ENCODE peak calls at places on chromosomes 1 and 21, in five cellular contexts. J is IMR-90; C is PC-3; N is naive thymus-derived CD4-positive, alpha-beta T cell; T is upper lobe of right lung. G is an unnamed sample. For H3K4me1, the result is how much of the 10 kb centered on the place peaks cover.

GRCh38 chr21:33945652-33946270 is 30.2 kb upstream of the ATP5PO start:
- DNase-seq in C (no peak), J (no peak), T (no peak), N (no peak), G (no peak)

GRCh38 chr1:83516369-83516768 is 482.6 kb downstream of the TTLL7 start:
- DNase-seq in N (no peak), J (no peak), C (no peak), T (no peak), G (no peak)

GRCh38 chr1:214466759-214467585 is 84.4 kb downstream of the PTPN14 start:
- DNase-seq in T (no peak), N (no peak), J (no peak), C (peak), G (no peak)

GRCh38 chr1:211928222-211928856 is 97.8 kb upstream of the LPGAT1 start:
- DNase-seq in T (peak), N (no peak), J (no peak), C (peak), G (no peak)

GRCh38 chr1:209657140-209657879 is 5.1 kb upstream of the LAMB3 start:
- DNase-seq in T (no peak), C (peak), N (no peak), J (no peak), G (no peak)

GRCh38 chr1:59016390-59016789 is 232.5 kb upstream of the JUN start:
- DNase-seq in J (no peak), T (no peak), N (no peak), C (no peak), G (no peak)

GRCh38 chr1:219771039-219771438 is 157.3 kb downstream of the SLC30A10 start:
- DNase-seq in T (no peak), C (peak), J (peak), N (no peak), G (no peak)

GRCh38 chr1:16017461-16018303 is at the start of gene HSPB7:
- DNase-seq in N (no peak), C (no peak), T (peak), J (peak), G (no peak)

GRCh38 chr1:6365047-6365446 is 28.5 kb downstream of the ACOT7 start:
- DNase-seq in T (no peak), C (peak), J (no peak), N (no peak), G (peak)

GRCh38 chr1:184389446-184389845 is 2.6 kb downstream of the C1orf21 start:
- DNase-seq in C (no peak), J (peak), T (no peak), N (no peak), G (no peak)

GRCh38 chr1:54834007-54834541 is 33.0 kb upstream of the TTC22 start:
- DNase-seq in N (no peak), C (no peak), T (no peak), J (no peak), G (no peak)

GRCh38 chr1:89907669-89908293 is 86.9 kb downstream of the LRRC8D start:
- DNase-seq in C (peak), T (no peak), N (no peak), J (peak), G (no peak)

GRCh38 chr1:244353572-244354091 is 98.1 kb downstream of the ADSS2 start:
- DNase-seq in J (peak), T (no peak), N (peak), C (peak), G (no peak)

GRCh38 chr21:33402011-33402979 is 918 bp upstream of the IFNGR2 start:
- DNase-seq in C (no peak), N (no peak), J (peak), T (peak), G (no peak)

GRCh38 chr1:205020466-205020865 is 22.5 kb upstream of the CNTN2 start:
- DNase-seq in J (no peak), N (no peak), C (no peak), T (no peak), G (no peak)

GRCh38 chr1:157040802-157041201 is 4.7 kb downstream of the ARHGEF11 start:
- DNase-seq in J (peak), T (no peak), N (no peak), C (peak), G (no peak)

GRCh38 chr1:12149791-12150175 is 17.0 kb upstream of the TNFRSF1B start:
- DNase-seq in T (no peak), J (no peak), C (no peak), N (no peak), G (no peak)

GRCh38 chr1:30520461-30520860 is 202.9 kb downstream of the MATN1 start:
- DNase-seq in T (no peak), C (no peak), N (no peak), J (no peak), G (no peak)

GRCh38 chr1:170692866-170693575 is 29.1 kb downstream of the PRRX1 start:
- DNase-seq in T (no peak), C (no peak), N (no peak), J (peak), G (no peak)

GRCh38 chr1:241772932-241773500 is 75.0 kb upstream of the EXO1 start:
- DNase-seq in N (no peak), J (no peak), T (no peak), C (no peak), G (no peak)

GRCh38 chr1:24735619-24736375 is 9.4 kb upstream of the CLIC4 start:
- DNase-seq in T (peak), C (no peak), J (peak), N (no peak), G (no peak)

DNA sequence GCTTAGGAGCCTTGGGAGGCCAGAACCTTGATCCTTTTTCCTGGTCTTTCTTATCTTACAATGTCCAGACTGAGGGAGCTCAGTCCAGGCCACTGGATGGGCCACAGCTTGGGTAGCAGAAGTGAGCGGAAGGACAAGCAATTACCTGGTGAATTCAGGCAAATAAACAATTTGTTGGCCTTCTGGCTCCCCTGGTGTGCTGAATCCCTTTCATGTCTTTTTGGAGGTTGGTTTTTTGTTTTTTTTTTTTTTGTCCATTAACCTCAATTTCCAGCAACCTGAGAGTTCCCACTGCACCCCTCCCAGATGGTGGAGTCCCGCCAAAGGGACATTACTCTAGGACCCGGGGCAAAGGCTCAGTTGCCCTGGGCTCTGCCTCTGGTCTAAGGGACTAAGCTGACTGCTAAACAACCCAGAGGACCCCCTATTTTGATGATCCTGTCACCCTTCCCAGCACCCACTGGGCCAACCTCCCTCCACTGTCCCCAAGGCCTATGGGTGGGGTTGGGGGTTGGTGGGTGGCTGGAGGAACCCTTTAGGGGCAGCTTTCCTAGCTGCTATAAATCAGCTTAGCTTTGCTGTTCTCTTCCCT is 85.5 kb downstream of the KCND3 start:
- DNase-seq in N (no peak), J (no peak), T (no peak), C (no peak), G (no peak)
- H3K27ac ChIP-seq in N (no peak), J (no peak), T (no peak), C (no peak), G (no peak)

GRCh38 chr1:94608142-94608851 is 66.7 kb upstream of the F3 start:
- DNase-seq in N (no peak), T (no peak), J (no peak), C (peak), G (no peak)

GRCh38 chr1:94607398-94607797 is 65.8 kb upstream of the F3 start:
- DNase-seq in N (no peak), C (peak), T (no peak), J (no peak), G (no peak)

GRCh38 chr1:94608852-94609570 is 67.5 kb upstream of the F3 start:
- DNase-seq in C (no peak), N (no peak), T (no peak), J (peak), G (no peak)

GRCh38 chr1:94612081-94612480 is 70.5 kb upstream of the F3 start:
- DNase-seq in N (no peak), C (peak), J (no peak), T (no peak), G (no peak)

DNA sequence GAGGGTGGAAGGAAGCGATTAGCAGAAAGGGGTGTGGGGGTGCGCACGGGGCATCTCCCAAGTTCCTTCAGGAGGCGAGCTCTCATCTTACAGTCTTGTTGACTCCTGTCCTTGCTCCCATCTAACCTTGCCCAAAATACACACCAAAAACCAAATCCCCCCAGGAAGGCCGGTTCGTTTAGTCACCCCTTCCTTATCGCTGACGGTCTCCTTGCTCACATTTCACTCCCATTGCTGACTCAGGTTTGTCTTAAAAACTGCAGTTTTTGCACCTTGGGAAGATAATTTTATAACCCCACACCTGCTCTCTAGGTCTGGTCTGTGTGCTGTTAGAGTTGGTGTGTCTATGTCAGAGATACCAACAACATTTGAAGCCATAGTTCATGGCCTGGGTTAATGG is 68.1 kb upstream of the F3 start:
- DNase-seq in C (no peak), J (no peak), T (no peak), N (no peak), G (no peak)
- H3K4me1 ChIP-seq in C (half or more), J (under half), T (under half), N (under half), G (under half)

DNA sequence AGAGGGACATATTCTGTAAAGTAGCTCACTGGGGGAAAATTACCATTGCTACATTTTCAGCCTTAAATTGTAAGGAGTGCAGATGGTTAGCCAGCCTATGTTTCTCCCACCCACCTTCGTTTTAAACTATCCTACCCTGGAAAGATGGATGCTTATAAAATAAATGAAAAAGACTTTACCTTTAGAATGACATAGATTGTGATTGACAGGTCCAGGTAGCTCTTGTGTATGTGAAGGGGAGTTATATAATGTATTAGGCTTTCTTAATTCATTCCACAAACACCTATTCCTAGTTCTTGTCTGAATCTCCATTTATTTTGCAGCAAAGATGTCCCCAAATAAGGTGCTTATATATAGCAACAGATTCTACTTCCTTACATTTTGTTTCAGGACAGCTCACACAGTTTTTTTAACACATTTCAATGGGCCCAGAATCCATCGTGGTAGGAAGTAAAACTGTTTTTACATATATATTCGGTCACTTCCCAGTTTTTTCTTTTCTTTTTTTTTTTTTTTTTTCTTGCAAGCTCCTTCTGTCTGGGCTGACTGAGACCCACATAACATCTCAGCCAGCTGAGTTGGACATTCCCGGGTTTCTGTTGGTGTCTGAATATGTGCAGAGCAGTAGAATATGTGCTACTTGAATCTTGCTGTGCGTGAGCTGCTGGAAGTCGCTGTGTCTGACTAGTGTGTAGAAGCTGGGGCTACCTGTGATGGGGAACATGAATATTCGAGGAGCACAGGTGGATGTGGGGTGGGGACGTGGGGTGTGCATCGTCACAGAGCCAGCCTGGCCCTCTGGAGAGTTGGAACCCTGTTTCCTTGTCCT is 27.8 kb downstream of the UCK2 start:
- DNase-seq in T (no peak), J (no peak), C (no peak), N (no peak), G (no peak)
- H3K27ac ChIP-seq in T (no peak), J (no peak), C (no peak), N (no peak), G (no peak)

GRCh38 chr1:112702067-112702395 is 4.9 kb downstream of the RHOC start:
- DNase-seq in J (no peak), N (no peak), T (no peak), C (no peak), G (no peak)
- H3K4me1 ChIP-seq in J (under half), N (under half), T (half or more), C (half or more), G (half or more)

G was measured in CD4-positive, alpha-beta memory T cell.